ENCODE peak calls at places on chromosome 20, in ten cellular contexts. W is activated naive CD4-positive, alpha-beta T cell; N is T-helper 1 cell; S is GM12892; I is ascending aorta; X is HFF-Myc; P is stimulated activated naive CD8-positive, alpha-beta T cell treated with anti-CD3 and anti-CD28 coated beads, Interleukin-15, Interleukin-2, amounts not matched to agents 100 U/mL and 50 U/mL, for 24 hours; U is Karpas-422; T is stimulated activated CD4-positive, alpha-beta T cell treated with anti-CD3 and anti-CD28 coated beads, Interleukin-15, amount 100 ng/mL, for 1 hour; J is left ventricle myocardium inferior. L is an unnamed sample.

GRCh38 chr20:40320612-40321011 is 368.4 kb downstream of the MAFB start:
- DNase-seq in W (no peak), N (no peak), S (no peak), I (no peak), X (no peak), P (no peak), U (no peak), T (no peak), J (no peak), L (no peak)

GRCh38 chr20:50967621-50968020 is 9.0 kb downstream of the MOCS3 start:
- DNase-seq in W (no peak), N (no peak), S (no peak), I (no peak), X (no peak), P (no peak), U (no peak), T (no peak), J (no peak), L (no peak)

GRCh38 chr20:1952737-1953530 is 40.9 kb downstream of the PDYN start:
- DNase-seq in W (no peak), N (no peak), S (no peak), I (no peak), X (no peak), P (no peak), U (no peak), T (no peak), J (no peak), L (no peak)

GRCh38 chr20:12113075-12113467 is 195.4 kb downstream of the BTBD3 start:
- DNase-seq in W (no peak), N (no peak), S (no peak), I (no peak), X (no peak), P (no peak), U (no peak), T (no peak), J (no peak), L (no peak)

GRCh38 chr20:53629436-53629835 is 35.8 kb upstream of the ZNF217 start:
- DNase-seq in W (no peak), N (no peak), S (no peak), I (no peak), X (no peak), P (no peak), U (no peak), T (no peak), J (no peak), L (no peak)

GRCh38 chr20:35515949-35516645 is 13.4 kb downstream of the C20orf173 start:
- DNase-seq in W (no peak), N (no peak), S (no peak), I (no peak), X (peak), P (no peak), U (no peak), T (no peak), J (no peak), L (no peak)

GRCh38 chr20:62977613-62978558 is 25.4 kb downstream of the SLC17A9 start:
- DNase-seq in W (peak), N (peak), S (peak), I (no peak), X (no peak), P (peak), U (peak), T (peak), J (no peak), L (peak)

GRCh38 chr20:15242773-15243172 is 905.4 kb upstream of the FLRT3 start:
- DNase-seq in W (no peak), N (no peak), S (no peak), I (no peak), X (no peak), P (no peak), U (no peak), T (no peak), J (no peak), L (no peak)

GRCh38 chr20:25484911-25485511 is 77.5 kb downstream of the GINS1 start:
- DNase-seq in W (no peak), N (no peak), S (no peak), I (no peak), X (no peak), P (no peak), U (no peak), T (no peak), J (no peak), L (no peak)

GRCh38 chr20:8244637-8245036 is 112.6 kb downstream of the PLCB1 start:
- DNase-seq in W (no peak), N (no peak), S (no peak), I (no peak), X (no peak), P (no peak), U (no peak), T (no peak), J (no peak), L (no peak)

GRCh38 chr20:50242863-50243609 is 52.4 kb downstream of the CEBPB start:
- DNase-seq in W (no peak), N (no peak), S (no peak), I (no peak), X (no peak), P (no peak), U (no peak), T (no peak), J (no peak), L (no peak)

GRCh38 chr20:30500829-30501440 is 756.5 kb upstream of the DEFB115 start:
- DNase-seq in W (no peak), N (no peak), S (no peak), I (no peak), X (no peak), P (no peak), U (no peak), T (no peak), J (no peak), L (no peak)

GRCh38 chr20:10857362-10858070 is 183.7 kb upstream of the JAG1 start:
- DNase-seq in W (no peak), N (no peak), S (no peak), I (peak), X (no peak), P (no peak), U (no peak), T (no peak), J (no peak), L (no peak)

GRCh38 chr20:49906101-49906604 is 9.2 kb downstream of the SPATA2 start:
- DNase-seq in W (no peak), N (no peak), S (no peak), I (no peak), X (no peak), P (no peak), U (no peak), T (no peak), J (no peak), L (no peak)